ENCODE peak calls at places on chromosome 16, in seven cellular contexts. Q is mesenchymal stem cell; P is left lung; R is HS-27A; A is activated T-cell treated with anti-CD3 and anti-CD28 coated beads, Interleukin-2, amount 50 U/mL, for 24 hours; H is right lobe of liver; I is DMS 273 treated with DMSO at 0.1 percent for 48 hours. J is an unnamed sample.
A peak's percentile ranks its signal among the peaks of the same experiment; 100 is the strongest.

GRCh38 chr16:13136896-13137295 is 235.5 kb downstream of the SHISA9 start:
- DNase-seq in Q (no peak), P (no peak), R (no peak), A (no peak), H (no peak), I (peak; percentile 59), J (no peak)

GRCh38 chr16:57614546-57615343 is 13.7 kb upstream of the ADGRG1 start:
- DNase-seq in Q (no peak), P (peak; percentile 22), R (no peak), A (peak; percentile 72), H (no peak), I (no peak), J (no peak)

GRCh38 chr16:1913327-1914083 is 4.7 kb downstream of the HS3ST6 start:
- DNase-seq in Q (no peak), P (peak; percentile 81), R (no peak), A (no peak), H (no peak), I (no peak), J (peak; percentile 57)

GRCh38 chr16:13958438-13958837 is 38.5 kb downstream of the ERCC4 start:
- DNase-seq in Q (no peak), P (no peak), R (no peak), A (no peak), H (no peak), I (no peak), J (no peak)

GRCh38 chr16:53968454-53968853 is 264.5 kb downstream of the FTO start:
- DNase-seq in Q (no peak), P (no peak), R (no peak), A (no peak), H (no peak), I (no peak), J (no peak)

GRCh38 chr16:19926449-19927390 is 42.1 kb upstream of the GPRC5B start:
- DNase-seq in Q (peak; percentile 77), P (no peak), R (no peak), A (no peak), H (no peak), I (no peak), J (peak; percentile 29)

GRCh38 chr16:85573696-85574641 is 39.2 kb upstream of the GSE1 start:
- DNase-seq in Q (peak; percentile 78), P (peak; percentile 49), R (no peak), A (no peak), H (no peak), I (peak; percentile 46), J (no peak)

GRCh38 chr16:85386467-85387170 is 226.5 kb upstream of the GSE1 start:
- DNase-seq in Q (no peak), P (peak; percentile 13), R (no peak), A (no peak), H (peak; percentile 44), I (no peak), J (no peak)

GRCh38 chr16:14528306-14528948 is 101.6 kb downstream of the PARN start:
- DNase-seq in Q (no peak), P (no peak), R (no peak), A (no peak), H (no peak), I (no peak), J (no peak)

GRCh38 chr16:4298761-4299522 is 16.9 kb upstream of the GLIS2 start:
- DNase-seq in Q (peak; percentile 90), P (peak; percentile 86), R (peak; percentile 89), A (no peak), H (no peak), I (peak; percentile 84), J (peak; percentile 89)

GRCh38 chr16:20001856-20002707 is 71.6 kb downstream of the GPR139 start:
- DNase-seq in Q (no peak), P (no peak), R (no peak), A (no peak), H (no peak), I (no peak), J (no peak)

GRCh38 chr16:68973611-68974120 is 130.3 kb downstream of the TANGO6 start:
- DNase-seq in Q (no peak), P (no peak), R (no peak), A (no peak), H (no peak), I (no peak), J (no peak)

GRCh38 chr16:51648521-51648920 is 497.5 kb upstream of the SALL1 start:
- DNase-seq in Q (no peak), P (no peak), R (no peak), A (no peak), H (no peak), I (no peak), J (no peak)

GRCh38 chr16:57422026-57422944 is 17.7 kb downstream of the CCL17 start:
- DNase-seq in Q (peak; percentile 67), P (no peak), R (peak; percentile 24), A (no peak), H (no peak), I (peak; percentile 41), J (peak; percentile 69)

GRCh38 chr16:24253192-24253591 is 2.9 kb upstream of the CACNG3 start:
- DNase-seq in Q (peak; percentile 8), P (no peak), R (no peak), A (peak; percentile 46), H (no peak), I (no peak), J (peak; percentile 51)

GRCh38 chr16:30957456-30958163 is at the start of gene SETD1A:
- DNase-seq in Q (peak; percentile 96), P (peak; percentile 97), R (peak; percentile 80), A (peak; percentile 97), H (peak; percentile 98), I (peak; percentile 88), J (peak; percentile 80)

GRCh38 chr16:25110392-25110947 is 1.1 kb upstream of the LCMT1 start:
- DNase-seq in Q (peak; percentile 18), P (no peak), R (no peak), A (no peak), H (no peak), I (no peak), J (no peak)

GRCh38 chr16:28087675-28088285 is 24.3 kb upstream of the GSG1L start:
- DNase-seq in Q (no peak), P (no peak), R (no peak), A (no peak), H (no peak), I (no peak), J (no peak)

GRCh38 chr16:16076400-16076901 is 127.0 kb downstream of the ABCC1 start:
- DNase-seq in Q (no peak), P (no peak), R (no peak), A (no peak), H (no peak), I (no peak), J (no peak)

GRCh38 chr16:57107324-57107922 is 15.0 kb downstream of the CPNE2 start:
- DNase-seq in Q (no peak), P (no peak), R (no peak), A (no peak), H (no peak), I (no peak), J (no peak)

GRCh38 chr16:75379911-75380847 is 53.1 kb downstream of the CFDP1 start:
- DNase-seq in Q (no peak), P (peak; percentile 53), R (no peak), A (no peak), H (no peak), I (no peak), J (no peak)

GRCh38 chr16:46715769-46716305 is 26.4 kb downstream of the ORC6 start:
- DNase-seq in Q (no peak), P (no peak), R (no peak), A (no peak), H (no peak), I (no peak), J (no peak)

GRCh38 chr16:25106567-25107465 is 4.7 kb upstream of the LCMT1 start:
- DNase-seq in Q (peak; percentile 89), P (peak; percentile 95), R (peak; percentile 54), A (peak; percentile 87), H (peak; percentile 98), I (no peak), J (peak; percentile 80)

GRCh38 chr16:84378567-84378966 is 10.2 kb downstream of the ATP2C2 start:
- DNase-seq in Q (no peak), P (peak; percentile 40), R (no peak), A (no peak), H (no peak), I (no peak), J (no peak)

GRCh38 chr16:12618515-12618914 is 185.2 kb downstream of the CPPED1 start:
- DNase-seq in Q (no peak), P (no peak), R (no peak), A (no peak), H (no peak), I (no peak), J (no peak)

GRCh38 chr16:56107944-56108583 is 83.2 kb upstream of the GNAO1 start:
- DNase-seq in Q (no peak), P (no peak), R (no peak), A (no peak), H (no peak), I (no peak), J (no peak)

J was measured in PC-3.